ENCODE peak calls at places on chromosomes 1 and 21, in nine cellular contexts. Q is stomach; O is mammary epithelial cell; S is epithelial cell of esophagus; P is fibroblast of lung; B is PC-9; T is ovary; L is endothelial cell of umbilical vein; N is CD4-positive, alpha-beta T cell. A is an unnamed sample.

GRCh38 chr1:200317236-200317635 is 92.6 kb downstream of the ZNF281 start:
- DNase-seq in Q (no peak), L (no peak), P (peak), T (no peak), O (peak), N (no peak), S (peak), B (no peak), A (no peak)

GRCh38 chr21:45051580-45052434 is 22.6 kb upstream of the ADARB1 start:
- DNase-seq in Q (no peak), S (no peak), B (no peak), N (no peak), T (no peak), P (no peak), L (no peak), O (no peak), A (no peak)

GRCh38 chr1:43492816-43493215 is 37.9 kb upstream of the PTPRF start:
- DNase-seq in N (no peak), P (peak), Q (no peak), L (peak), O (peak), S (peak), T (no peak), B (no peak), A (no peak)

GRCh38 chr1:32470991-32471694 is 6.3 kb downstream of the ZBTB8B start:
- DNase-seq in B (no peak), T (no peak), P (no peak), N (no peak), L (no peak), S (no peak), Q (no peak), O (no peak), A (no peak)

GRCh38 chr21:45363921-45364463 is 41.0 kb upstream of the COL18A1 start:
- DNase-seq in P (peak), N (no peak), O (peak), L (peak), T (peak), B (peak), Q (peak), S (peak), A (no peak)

GRCh38 chr1:42737257-42737656 is 2.8 kb downstream of the CLDN19 start:
- DNase-seq in L (no peak), N (no peak), Q (peak), T (no peak), P (no peak), S (peak), B (peak), O (peak), A (no peak)

GRCh38 chr1:17224434-17224833 is 19.5 kb downstream of the PADI1 start:
- DNase-seq in N (no peak), S (no peak), P (no peak), B (no peak), L (no peak), Q (no peak), T (no peak), O (no peak), A (no peak)

GRCh38 chr1:29854700-29855276 is 618.5 kb downstream of the PTPRU start:
- DNase-seq in Q (no peak), B (no peak), O (no peak), S (no peak), L (no peak), T (no peak), P (no peak), N (no peak), A (no peak)

GRCh38 chr1:150156868-150157603 is 7.3 kb downstream of the PLEKHO1 start:
- DNase-seq in O (no peak), L (no peak), S (no peak), B (no peak), P (no peak), N (no peak), T (no peak), Q (no peak), A (no peak)

GRCh38 chr1:29833596-29833995 is 597.3 kb downstream of the PTPRU start:
- DNase-seq in L (no peak), T (no peak), O (no peak), Q (peak), B (no peak), P (no peak), N (no peak), S (no peak), A (no peak)

GRCh38 chr1:47179023-47179987 is 10.5 kb downstream of the PDZK1IP1 start:
- DNase-seq in P (peak), L (peak), B (peak), T (peak), S (peak), Q (peak), N (peak), O (peak), A (peak)

GRCh38 chr1:110872366-110872744 is 593 bp upstream of the CD53 start:
- DNase-seq in P (no peak), O (no peak), N (no peak), T (no peak), B (no peak), S (no peak), L (no peak), Q (no peak), A (no peak)

GRCh38 chr1:180360333-180361075 is 130.4 kb downstream of the LHX4 start:
- DNase-seq in O (peak), N (no peak), T (no peak), P (peak), Q (no peak), L (no peak), B (no peak), S (peak), A (no peak)

GRCh38 chr1:181010789-181011188 is 11.9 kb downstream of the STX6 start:
- DNase-seq in L (no peak), B (no peak), Q (no peak), P (no peak), T (no peak), S (no peak), O (no peak), N (no peak), A (no peak)

GRCh38 chr1:93079685-93080141 is 630 bp downstream of the MTF2 start:
- DNase-seq in Q (no peak), P (no peak), T (peak), N (peak), O (peak), S (peak), B (no peak), L (peak), A (peak)

GRCh38 chr1:153322568-153322967 is 9.8 kb upstream of the PGLYRP3 start:
- DNase-seq in N (no peak), B (no peak), T (no peak), P (no peak), Q (no peak), O (no peak), L (no peak), S (no peak), A (no peak)

GRCh38 chr1:246319111-246319510 is 188.0 kb downstream of the SMYD3 start:
- DNase-seq in Q (no peak), T (no peak), L (no peak), S (no peak), P (no peak), O (no peak), N (no peak), B (no peak), A (no peak)

GRCh38 chr1:209876091-209876800 is 48.5 kb downstream of the UTP25 start:
- DNase-seq in B (no peak), O (no peak), N (no peak), L (no peak), P (peak), S (no peak), Q (no peak), T (no peak), A (no peak)

GRCh38 chr1:20590313-20590777 is 1.4 kb downstream of the CDA start:
- DNase-seq in N (no peak), T (no peak), L (no peak), B (no peak), Q (no peak), S (peak), O (no peak), P (peak), A (no peak)

GRCh38 chr1:185373813-185374524 is 56.9 kb upstream of the IVNS1ABP start:
- DNase-seq in T (no peak), P (peak), B (no peak), S (peak), O (peak), Q (no peak), L (peak), N (no peak), A (no peak)

GRCh38 chr1:46315669-46316403 is 12.3 kb downstream of the UQCRH start:
- DNase-seq in T (no peak), N (no peak), L (no peak), S (peak), P (peak), O (peak), Q (no peak), B (no peak), A (no peak)

GRCh38 chr1:228325267-228325666 is 81.4 kb downstream of the TRIM11 start:
- DNase-seq in P (no peak), S (no peak), N (no peak), O (no peak), L (no peak), T (no peak), Q (no peak), B (no peak), A (no peak)

GRCh38 chr1:78370356-78370755 is 120.4 kb upstream of the PTGFR start:
- DNase-seq in L (peak), O (peak), S (peak), P (peak), N (no peak), B (no peak), T (no peak), Q (no peak), A (no peak)

GRCh38 chr1:189350983-189351616 is 1126.6 kb downstream of the BRINP3 start:
- DNase-seq in T (no peak), B (no peak), Q (no peak), O (no peak), S (no peak), N (no peak), P (peak), L (no peak), A (no peak)

GRCh38 chr1:95154096-95154495 is 36.9 kb downstream of the TLCD4 start:
- DNase-seq in T (no peak), Q (no peak), B (no peak), P (no peak), N (no peak), L (no peak), O (no peak), S (no peak), A (no peak)

GRCh38 chr1:43441166-43441893 is 12.4 kb downstream of the HYI start:
- DNase-seq in S (no peak), O (no peak), L (no peak), B (no peak), T (no peak), N (no peak), P (no peak), Q (peak), A (no peak)

GRCh38 chr1:57831624-57832023 is 407.8 kb upstream of the DAB1 start:
- DNase-seq in Q (no peak), O (peak), N (no peak), P (peak), S (peak), L (peak), B (no peak), T (no peak), A (no peak)

GRCh38 chr21:26169061-26169610 is 1.4 kb downstream of the APP start:
- DNase-seq in B (peak), S (peak), T (no peak), L (peak), Q (peak), O (peak), P (peak), N (peak), A (peak)

GRCh38 chr1:75058424-75058823 is 75.8 kb upstream of the LHX8 start:
- DNase-seq in B (no peak), S (no peak), O (no peak), Q (no peak), P (no peak), N (no peak), T (no peak), L (no peak), A (no peak)

GRCh38 chr21:27581168-27581567 is 614.3 kb upstream of the ADAMTS5 start:
- DNase-seq in S (peak), Q (no peak), P (no peak), T (no peak), N (no peak), L (no peak), O (peak), B (no peak), A (no peak)

GRCh38 chr1:59332983-59333382 is 36.1 kb downstream of the FGGY start:
- DNase-seq in Q (no peak), P (peak), S (peak), T (no peak), N (no peak), L (peak), O (peak), B (no peak), A (no peak)

GRCh38 chr21:45898781-45899180 is 82.8 kb upstream of the COL6A1 start:
- DNase-seq in N (no peak), B (no peak), T (no peak), S (no peak), Q (no peak), L (no peak), P (no peak), O (no peak), A (no peak)

GRCh38 chr1:224735159-224735558 is 119.0 kb downstream of the CNIH3 start:
- DNase-seq in L (no peak), S (no peak), N (no peak), T (no peak), O (no peak), Q (no peak), B (no peak), P (no peak), A (no peak)

GRCh38 chr1:35441926-35442579 is 115.2 kb downstream of the KIAA0319L start:
- DNase-seq in S (peak), O (peak), T (no peak), N (no peak), P (no peak), B (no peak), L (no peak), Q (no peak), A (no peak)

DNA sequence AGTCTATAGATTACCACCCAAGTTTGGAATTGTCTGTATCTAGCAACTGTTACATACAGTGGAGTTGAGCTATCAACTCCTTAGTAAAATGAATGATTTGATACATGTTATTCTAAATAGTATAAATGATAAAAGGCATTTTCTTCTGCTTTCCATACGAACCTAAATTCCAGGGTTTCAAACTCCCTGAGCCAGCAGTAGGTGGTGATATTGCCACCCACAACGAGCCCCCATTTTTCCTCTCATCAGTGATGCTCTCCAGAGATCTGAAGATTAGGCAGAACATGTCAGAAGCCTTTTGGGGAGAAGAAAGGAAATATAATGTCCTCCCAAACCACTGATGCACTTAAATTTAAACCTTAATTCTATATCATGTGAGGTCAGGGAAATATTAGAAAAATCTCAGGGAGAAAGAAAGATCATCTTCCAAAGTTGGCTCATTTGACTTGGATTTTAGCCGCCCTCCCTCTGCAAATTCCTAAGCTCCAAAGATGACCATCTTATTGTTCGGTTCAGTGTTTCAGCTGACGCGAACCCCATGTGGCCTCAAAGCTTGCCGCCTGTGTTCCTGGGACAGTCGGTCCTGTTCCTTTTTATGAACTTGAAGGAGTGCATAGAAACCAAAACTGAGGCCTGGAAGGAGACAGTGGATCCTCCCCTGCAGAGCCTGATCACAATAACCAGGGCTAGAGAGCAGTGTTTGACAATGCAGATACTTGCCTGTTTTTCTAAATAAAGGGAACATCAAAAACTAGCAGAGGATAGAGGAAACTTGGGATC is 2.3 kb downstream of the EVA1C start:
- DNase-seq in T (no peak), N (no peak), S (peak), Q (no peak), L (peak), B (no peak), P (peak), O (peak), A (no peak)
- TF ChIP-seq CTCF in T (no peak), N (no peak), S (peak), Q (no peak), L (peak), B (no peak), P (peak), O (peak), A (peak)

GRCh38 chr1:27561126-27561899 is 42.6 kb downstream of the AHDC1 start:
- DNase-seq in S (no peak), P (peak), O (no peak), T (peak), B (no peak), N (no peak), L (no peak), Q (no peak), A (no peak)
- TF ChIP-seq CTCF in S (no peak), P (no peak), O (no peak), T (no peak), B (no peak), N (no peak), L (no peak), Q (no peak), A (no peak)

DNA sequence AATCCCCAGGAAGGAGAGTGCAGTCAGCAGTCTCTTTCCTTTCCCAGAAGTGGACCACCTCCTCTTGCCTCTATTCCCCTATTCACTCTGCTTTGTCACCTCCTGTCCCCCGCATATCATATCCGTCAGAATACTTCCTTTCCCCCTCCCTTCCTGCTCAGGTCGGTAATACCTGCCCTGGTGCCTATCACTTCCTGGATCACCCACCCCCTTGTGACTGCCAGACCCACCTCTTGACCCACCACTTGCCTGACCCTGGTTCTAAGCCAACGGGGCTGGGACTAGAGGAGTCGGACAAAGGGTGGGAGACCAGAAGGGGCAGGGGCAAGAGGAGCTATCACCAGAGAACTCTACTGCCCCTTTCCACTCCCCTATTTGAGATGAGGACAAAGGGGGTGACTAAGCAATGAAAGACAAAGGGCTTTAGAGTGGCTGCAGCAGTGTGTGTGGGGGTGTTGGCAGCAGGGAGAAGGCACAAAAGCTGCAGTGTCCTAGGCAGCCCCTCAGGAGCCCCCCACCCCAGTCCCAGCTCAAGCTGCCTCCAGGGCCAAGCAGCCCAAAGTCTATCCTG is 1.7 kb upstream of the ADAMTS4 start:
- DNase-seq in O (no peak), N (no peak), B (no peak), Q (no peak), P (no peak), L (peak), S (no peak), T (peak), A (no peak)
- TF ChIP-seq CTCF in O (no peak), N (no peak), B (no peak), Q (no peak), P (no peak), L (no peak), S (no peak), T (no peak), A (no peak)

DNA sequence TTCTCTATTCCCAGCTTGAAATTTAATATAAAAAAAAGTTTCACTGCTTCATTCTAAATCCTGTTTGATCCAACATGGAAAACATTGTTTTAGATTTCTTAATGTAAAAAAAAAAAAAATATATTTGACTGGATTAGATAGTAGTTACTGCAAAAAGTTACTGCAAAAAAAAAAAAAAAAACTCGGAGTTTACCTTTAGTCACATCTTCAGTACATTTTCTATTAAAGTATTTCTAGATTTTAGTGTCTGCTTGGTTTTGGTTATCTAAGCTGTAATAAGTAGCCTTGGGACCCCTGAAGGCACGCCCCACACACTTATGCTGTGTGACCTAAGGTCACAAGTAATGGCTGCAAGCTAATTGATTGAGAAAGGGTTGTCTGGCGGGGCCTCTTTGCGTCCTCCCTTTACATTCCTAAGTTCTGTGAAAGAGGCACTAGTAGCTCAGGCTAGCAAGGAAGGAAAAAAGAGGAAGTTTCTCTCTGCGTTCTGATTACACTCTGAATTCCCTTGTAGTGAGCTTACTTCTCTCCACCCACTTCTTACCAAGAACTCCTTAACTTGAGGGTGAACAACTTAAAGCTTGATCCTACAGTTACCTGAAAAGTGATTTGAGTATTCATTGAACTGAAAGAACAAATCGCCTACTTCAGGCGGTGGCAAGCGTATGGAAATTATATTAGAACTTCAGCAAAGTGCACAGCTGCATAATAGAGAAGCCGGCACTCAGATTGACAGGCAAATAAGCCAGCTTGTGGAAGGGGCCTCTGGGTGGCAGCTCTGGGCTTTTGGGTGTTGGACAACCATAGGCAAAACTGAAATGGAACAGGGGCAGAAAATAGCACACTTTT is 464.2 kb downstream of the USP25 start:
- DNase-seq in T (peak), N (no peak), S (peak), B (no peak), L (peak), O (peak), Q (peak), P (peak), A (no peak)
- TF ChIP-seq CTCF in T (no peak), N (no peak), S (peak), B (no peak), L (peak), O (peak), Q (no peak), P (peak), A (no peak)

DNA sequence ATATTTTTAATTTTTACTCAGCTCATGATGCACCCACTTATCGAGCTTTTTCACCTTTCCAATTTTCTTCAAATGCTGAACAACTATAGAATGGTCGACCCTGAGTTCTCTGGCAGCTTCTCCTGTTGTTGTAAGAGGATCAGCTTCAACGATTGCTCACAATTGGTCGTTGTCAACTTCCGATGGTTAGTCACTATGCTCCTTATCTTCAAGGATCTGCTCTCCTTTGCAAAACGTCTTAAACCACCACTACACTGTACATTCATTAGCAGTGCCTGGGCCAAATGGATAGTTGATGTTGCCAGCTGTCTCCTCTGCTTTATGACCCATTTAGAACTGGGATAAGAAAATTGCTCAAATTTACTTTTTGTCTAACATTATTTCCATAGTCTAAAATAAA is 385.9 kb upstream of the LYPLAL1 start:
- DNase-seq in P (no peak), Q (no peak), N (no peak), B (no peak), O (no peak), L (no peak), S (no peak), T (no peak), A (no peak)
- TF ChIP-seq CTCF in P (no peak), Q (no peak), N (no peak), B (no peak), O (no peak), L (no peak), S (no peak), T (no peak), A (no peak)